ENCODE peak calls at places on chromosomes 3 and 15, in five cellular contexts. G is kidney, T is GM23338, A is cardiac muscle cell, S is left ventricle myocardium inferior. W is an unnamed sample.

GRCh38 chr3:168116279-168116678 is 20.6 kb upstream of the GOLIM4 start:
- DNase-seq in S (peak), A (peak), G (no peak), T (no peak), W (no peak)

GRCh38 chr15:66832679-66833078 is 130.6 kb downstream of the SMAD6 start:
- DNase-seq in S (no peak), T (no peak), G (no peak), A (no peak), W (no peak)

GRCh38 chr3:185335799-185336198 is 27.1 kb upstream of the MAP3K13 start:
- DNase-seq in T (no peak), S (no peak), G (no peak), A (no peak), W (no peak)

GRCh38 chr3:40170395-40170794 is 139.1 kb upstream of the EIF1B start:
- DNase-seq in A (no peak), G (no peak), S (no peak), T (no peak), W (peak)

GRCh38 chr3:97613139-97613538 is 151.4 kb upstream of the ARL6 start:
- DNase-seq in T (no peak), S (no peak), G (no peak), A (no peak), W (no peak)

GRCh38 chr3:195249858-195250464 is 21.0 kb downstream of the XXYLT1 start:
- DNase-seq in G (no peak), S (no peak), A (no peak), T (no peak), W (peak)

GRCh38 chr3:2268779-2269178 is 170.1 kb downstream of the CNTN4 start:
- DNase-seq in A (peak), S (no peak), G (no peak), T (peak), W (no peak)

GRCh38 chr3:124993462-124993861 is 58.9 kb upstream of the MUC13 start:
- DNase-seq in S (peak), G (peak), T (no peak), A (no peak), W (no peak)

GRCh38 chr3:51343918-51344687 is 41.0 kb upstream of the MANF start:
- DNase-seq in A (no peak), T (no peak), G (no peak), S (no peak), W (peak)

GRCh38 chr3:69791919-69792399 is 52.7 kb downstream of the MITF start:
- DNase-seq in A (peak), S (no peak), G (no peak), T (peak), W (no peak)

GRCh38 chr15:31262901-31263671 is 63.5 kb upstream of the KLF13 start:
- DNase-seq in A (no peak), S (peak), G (peak), T (no peak), W (peak)

GRCh38 chr3:158489181-158489580 is 81.8 kb upstream of the MLF1 start:
- DNase-seq in A (no peak), G (no peak), S (no peak), T (no peak), W (no peak)

DNA sequence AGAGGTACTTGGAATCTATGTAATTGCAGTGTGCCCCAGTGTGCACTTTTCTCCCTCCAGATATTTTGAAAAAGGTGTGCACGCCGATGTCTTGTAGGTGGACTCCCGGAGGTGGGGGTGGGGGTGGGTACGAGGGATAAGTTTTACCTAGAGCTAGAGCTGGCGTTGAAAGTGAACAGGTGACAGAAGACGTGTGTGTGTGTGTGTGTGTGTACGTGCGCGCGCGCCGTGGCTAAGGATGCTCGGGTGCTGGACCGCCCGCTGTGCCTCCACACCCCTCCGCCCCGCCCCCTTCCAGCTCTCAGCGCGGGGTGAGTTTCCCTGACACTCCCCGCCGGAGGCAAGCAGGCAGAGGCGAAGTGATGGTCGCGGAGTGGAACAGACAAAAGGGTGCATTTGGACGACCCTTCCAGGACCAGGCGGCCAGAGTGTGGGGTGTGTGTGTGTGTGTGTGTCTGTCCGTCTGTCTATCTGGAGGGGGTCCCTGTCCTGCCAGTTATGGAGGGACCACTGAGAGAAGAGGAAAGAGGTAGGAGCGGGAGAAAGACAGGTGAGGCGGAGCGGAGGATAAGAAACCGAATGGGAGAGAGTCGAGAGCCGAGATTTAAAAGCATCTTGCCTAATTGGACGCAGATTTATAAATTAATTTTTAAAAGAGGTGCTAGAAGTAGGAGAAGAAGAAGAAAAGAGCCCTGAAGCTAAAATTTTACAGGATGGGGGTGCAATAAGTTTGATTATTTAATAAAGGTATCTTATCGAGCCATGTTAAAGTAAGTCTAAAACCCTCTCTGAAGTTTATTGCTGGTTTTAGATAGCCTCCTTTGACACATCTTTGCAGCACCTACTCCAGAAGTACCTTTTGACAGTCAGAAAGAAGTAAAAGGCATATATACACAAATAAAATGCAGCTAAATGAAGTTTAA is 335.8 kb upstream of the THRB start:
- DNase-seq in T (peak), A (peak), G (peak), S (no peak), W (peak)
- H3K4me3 ChIP-seq in T (peak), A (peak), G (peak), S (peak), W (peak)

DNA sequence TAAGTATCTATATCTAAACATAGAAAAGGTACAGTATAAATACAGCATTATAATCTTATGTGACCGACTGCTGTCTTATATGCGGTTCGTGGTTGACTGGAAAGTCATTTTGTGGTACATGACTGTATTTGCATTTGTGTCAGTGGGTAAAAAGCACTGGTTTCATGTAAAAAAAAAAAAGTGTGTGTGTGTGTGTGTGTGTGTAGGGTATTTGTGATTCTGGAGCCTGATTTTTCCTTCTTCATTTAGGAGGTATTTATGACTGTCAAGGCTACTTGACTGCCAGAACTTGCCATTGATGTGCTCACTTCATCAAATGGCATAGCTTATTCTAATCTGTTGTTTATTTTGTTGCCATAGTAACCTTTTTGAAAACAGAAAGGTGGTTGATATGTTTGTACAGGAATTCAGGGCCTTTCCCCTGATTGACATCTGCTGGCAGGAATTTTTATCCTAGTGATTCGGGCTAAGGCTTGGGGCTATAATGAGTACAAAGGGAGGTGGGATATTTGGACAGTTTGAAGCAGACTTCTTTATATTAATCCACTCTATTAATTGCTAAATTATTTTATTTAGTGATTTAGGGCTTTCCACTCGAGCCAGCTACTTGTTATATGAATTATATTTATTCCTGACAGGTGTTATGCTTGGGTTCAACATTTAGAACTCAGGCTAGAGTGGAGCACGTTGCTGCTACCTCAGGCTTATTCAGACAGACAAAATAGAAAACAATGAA is 63.4 kb downstream of the AKAP13 start:
- DNase-seq in S (no peak), A (peak), T (peak), G (no peak), W (peak)
- TF ChIP-seq CTCF in S (no peak), A (no peak), T (no peak), G (no peak), W (no peak)

DNA sequence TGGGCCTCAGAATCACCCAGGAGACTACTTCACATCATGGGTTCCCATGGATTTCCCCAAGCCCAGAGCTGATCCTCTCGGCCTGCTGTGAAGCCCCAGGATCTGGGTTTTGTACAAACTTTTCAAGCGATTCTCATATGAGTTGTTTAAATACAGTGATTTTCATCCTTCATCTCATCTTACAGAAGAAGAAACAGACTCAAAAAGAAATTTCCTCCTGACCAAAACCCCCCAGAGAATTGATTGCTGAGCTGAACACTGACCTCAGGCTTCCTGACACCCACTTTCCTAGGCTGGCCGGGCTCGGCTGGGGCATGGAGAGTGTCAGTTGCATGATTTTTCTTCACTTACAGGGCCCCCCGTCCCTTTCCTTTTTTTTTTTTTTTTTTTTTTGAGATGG is 60.3 kb downstream of the BDH1 start:
- DNase-seq in T (no peak), S (no peak), G (no peak), A (no peak), W (no peak)
- H3K27ac ChIP-seq in T (no peak), S (peak), G (no peak), A (no peak), W (no peak)

DNA sequence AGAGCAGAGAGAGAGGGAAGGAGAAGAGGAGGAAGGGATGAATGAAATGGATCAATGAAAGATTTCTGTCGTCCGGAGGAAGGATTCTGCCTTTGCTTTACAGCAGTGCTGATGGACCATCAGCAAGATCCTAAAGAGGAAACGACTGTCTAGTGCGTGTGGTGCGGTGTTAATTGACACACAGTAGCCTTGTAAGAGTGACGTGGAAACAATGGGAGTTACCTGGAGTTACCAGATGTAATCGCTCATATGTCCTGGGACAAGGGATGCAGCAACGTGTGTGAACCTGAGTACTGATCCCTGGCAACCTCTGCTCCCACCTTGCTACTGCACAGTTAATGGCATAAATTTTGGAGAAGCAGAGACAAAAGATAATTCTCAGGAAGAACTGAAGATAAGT is 62.6 kb upstream of the TPRG1 start:
- DNase-seq in G (no peak), S (no peak), T (no peak), A (no peak), W (no peak)
- H3K4me3 ChIP-seq in G (no peak), S (no peak), T (no peak), A (no peak), W (no peak)

GRCh38 chr3:157354722-157355121 is 81.9 kb upstream of the PTX3 start:
- DNase-seq in A (peak), S (no peak), T (peak), G (no peak), W (peak)
- TF ChIP-seq CTCF in A (peak), S (peak), T (peak), G (no peak), W (peak)